ENCODE peak calls at places on chromosome 1, in ten cellular contexts. One of them, this sample, is unnamed.

GRCh38 chr1:46175243-46175642 is 356 bp downstream of the TSPAN1 start:
- DNase-seq in progenitor cell of endocrine pancreas: no peak
- DNase-seq in activated naive CD4-positive, alpha-beta T cell: no peak
- DNase-seq in MV-4-11: no peak
- DNase-seq in activated CD4-positive, alpha-beta T cell treated with anti-CD3 and anti-CD28 coated beads, Interleukin-2, amount 50 U/mL, for 1 hour: no peak
- DNase-seq in activated T-cell treated with anti-CD3 and anti-CD28 coated beads, Interleukin-2, amount 50 U/mL, for 72 hours: no peak
- DNase-seq in C1 segment of cervical spinal cord: no peak
- DNase-seq in NB4: no peak
- DNase-seq in amygdala: no peak
- DNase-seq in OCI-LY7: no peak
- DNase-seq in this sample: no peak

GRCh38 chr1:26177182-26177684 is at the start of gene CNKSR1:
- DNase-seq in progenitor cell of endocrine pancreas: peak
- DNase-seq in activated naive CD4-positive, alpha-beta T cell: no peak
- DNase-seq in MV-4-11: no peak
- DNase-seq in activated CD4-positive, alpha-beta T cell treated with anti-CD3 and anti-CD28 coated beads, Interleukin-2, amount 50 U/mL, for 1 hour: no peak
- DNase-seq in activated T-cell treated with anti-CD3 and anti-CD28 coated beads, Interleukin-2, amount 50 U/mL, for 72 hours: peak
- DNase-seq in C1 segment of cervical spinal cord: no peak
- DNase-seq in NB4: no peak
- DNase-seq in amygdala: no peak
- DNase-seq in OCI-LY7: no peak
- DNase-seq in this sample: no peak

GRCh38 chr1:151513626-151514101 is 2.5 kb downstream of the CGN start:
- DNase-seq in progenitor cell of endocrine pancreas: peak
- DNase-seq in activated naive CD4-positive, alpha-beta T cell: no peak
- DNase-seq in MV-4-11: no peak
- DNase-seq in activated CD4-positive, alpha-beta T cell treated with anti-CD3 and anti-CD28 coated beads, Interleukin-2, amount 50 U/mL, for 1 hour: no peak
- DNase-seq in activated T-cell treated with anti-CD3 and anti-CD28 coated beads, Interleukin-2, amount 50 U/mL, for 72 hours: no peak
- DNase-seq in C1 segment of cervical spinal cord: no peak
- DNase-seq in NB4: no peak
- DNase-seq in amygdala: no peak
- DNase-seq in OCI-LY7: peak
- DNase-seq in this sample: no peak

GRCh38 chr1:85502625-85503083 is 37.7 kb upstream of the DDAH1 start:
- DNase-seq in progenitor cell of endocrine pancreas: no peak
- DNase-seq in activated naive CD4-positive, alpha-beta T cell: no peak
- DNase-seq in MV-4-11: peak
- DNase-seq in activated CD4-positive, alpha-beta T cell treated with anti-CD3 and anti-CD28 coated beads, Interleukin-2, amount 50 U/mL, for 1 hour: no peak
- DNase-seq in activated T-cell treated with anti-CD3 and anti-CD28 coated beads, Interleukin-2, amount 50 U/mL, for 72 hours: no peak
- DNase-seq in C1 segment of cervical spinal cord: no peak
- DNase-seq in NB4: peak
- DNase-seq in amygdala: no peak
- DNase-seq in OCI-LY7: peak
- DNase-seq in this sample: no peak

GRCh38 chr1:201714542-201715276 is 114.2 kb upstream of the IPO9 start:
- DNase-seq in progenitor cell of endocrine pancreas: no peak
- DNase-seq in activated naive CD4-positive, alpha-beta T cell: no peak
- DNase-seq in MV-4-11: peak
- DNase-seq in activated CD4-positive, alpha-beta T cell treated with anti-CD3 and anti-CD28 coated beads, Interleukin-2, amount 50 U/mL, for 1 hour: no peak
- DNase-seq in activated T-cell treated with anti-CD3 and anti-CD28 coated beads, Interleukin-2, amount 50 U/mL, for 72 hours: no peak
- DNase-seq in C1 segment of cervical spinal cord: no peak
- DNase-seq in NB4: peak
- DNase-seq in amygdala: peak
- DNase-seq in OCI-LY7: no peak
- DNase-seq in this sample: peak

GRCh38 chr1:47692196-47692595 is 254.4 kb downstream of the FOXD2 start:
- DNase-seq in progenitor cell of endocrine pancreas: no peak
- DNase-seq in activated naive CD4-positive, alpha-beta T cell: no peak
- DNase-seq in MV-4-11: no peak
- DNase-seq in activated CD4-positive, alpha-beta T cell treated with anti-CD3 and anti-CD28 coated beads, Interleukin-2, amount 50 U/mL, for 1 hour: no peak
- DNase-seq in activated T-cell treated with anti-CD3 and anti-CD28 coated beads, Interleukin-2, amount 50 U/mL, for 72 hours: no peak
- DNase-seq in C1 segment of cervical spinal cord: no peak
- DNase-seq in NB4: no peak
- DNase-seq in amygdala: no peak
- DNase-seq in OCI-LY7: no peak
- DNase-seq in this sample: no peak

GRCh38 chr1:185075476-185075875 is 30.1 kb downstream of the RNF2 start:
- DNase-seq in progenitor cell of endocrine pancreas: no peak
- DNase-seq in activated naive CD4-positive, alpha-beta T cell: no peak
- DNase-seq in MV-4-11: no peak
- DNase-seq in activated CD4-positive, alpha-beta T cell treated with anti-CD3 and anti-CD28 coated beads, Interleukin-2, amount 50 U/mL, for 1 hour: no peak
- DNase-seq in activated T-cell treated with anti-CD3 and anti-CD28 coated beads, Interleukin-2, amount 50 U/mL, for 72 hours: no peak
- DNase-seq in C1 segment of cervical spinal cord: no peak
- DNase-seq in NB4: no peak
- DNase-seq in amygdala: no peak
- DNase-seq in OCI-LY7: no peak
- DNase-seq in this sample: no peak

GRCh38 chr1:48005254-48006162 is 8.3 kb upstream of the TRABD2B start:
- DNase-seq in progenitor cell of endocrine pancreas: no peak
- DNase-seq in activated naive CD4-positive, alpha-beta T cell: no peak
- DNase-seq in MV-4-11: no peak
- DNase-seq in activated CD4-positive, alpha-beta T cell treated with anti-CD3 and anti-CD28 coated beads, Interleukin-2, amount 50 U/mL, for 1 hour: no peak
- DNase-seq in activated T-cell treated with anti-CD3 and anti-CD28 coated beads, Interleukin-2, amount 50 U/mL, for 72 hours: no peak
- DNase-seq in C1 segment of cervical spinal cord: no peak
- DNase-seq in NB4: no peak
- DNase-seq in amygdala: no peak
- DNase-seq in OCI-LY7: no peak
- DNase-seq in this sample: no peak

GRCh38 chr1:171433451-171433850 is 51.9 kb upstream of the PRRC2C start:
- DNase-seq in progenitor cell of endocrine pancreas: no peak
- DNase-seq in activated naive CD4-positive, alpha-beta T cell: no peak
- DNase-seq in MV-4-11: no peak
- DNase-seq in activated CD4-positive, alpha-beta T cell treated with anti-CD3 and anti-CD28 coated beads, Interleukin-2, amount 50 U/mL, for 1 hour: no peak
- DNase-seq in activated T-cell treated with anti-CD3 and anti-CD28 coated beads, Interleukin-2, amount 50 U/mL, for 72 hours: no peak
- DNase-seq in C1 segment of cervical spinal cord: no peak
- DNase-seq in NB4: no peak
- DNase-seq in amygdala: no peak
- DNase-seq in OCI-LY7: no peak
- DNase-seq in this sample: no peak

GRCh38 chr1:217332426-217333065 is 298.3 kb downstream of the GPATCH2 start:
- DNase-seq in progenitor cell of endocrine pancreas: no peak
- DNase-seq in activated naive CD4-positive, alpha-beta T cell: no peak
- DNase-seq in MV-4-11: no peak
- DNase-seq in activated CD4-positive, alpha-beta T cell treated with anti-CD3 and anti-CD28 coated beads, Interleukin-2, amount 50 U/mL, for 1 hour: no peak
- DNase-seq in activated T-cell treated with anti-CD3 and anti-CD28 coated beads, Interleukin-2, amount 50 U/mL, for 72 hours: no peak
- DNase-seq in C1 segment of cervical spinal cord: no peak
- DNase-seq in NB4: no peak
- DNase-seq in amygdala: no peak
- DNase-seq in OCI-LY7: no peak
- DNase-seq in this sample: no peak

GRCh38 chr1:4506591-4506990 is 147.8 kb upstream of the AJAP1 start:
- DNase-seq in progenitor cell of endocrine pancreas: no peak
- DNase-seq in activated naive CD4-positive, alpha-beta T cell: no peak
- DNase-seq in MV-4-11: no peak
- DNase-seq in activated CD4-positive, alpha-beta T cell treated with anti-CD3 and anti-CD28 coated beads, Interleukin-2, amount 50 U/mL, for 1 hour: no peak
- DNase-seq in activated T-cell treated with anti-CD3 and anti-CD28 coated beads, Interleukin-2, amount 50 U/mL, for 72 hours: no peak
- DNase-seq in C1 segment of cervical spinal cord: no peak
- DNase-seq in NB4: peak
- DNase-seq in amygdala: no peak
- DNase-seq in OCI-LY7: no peak
- DNase-seq in this sample: no peak

GRCh38 chr1:201327687-201328240 is 44.5 kb downstream of the PKP1 start:
- DNase-seq in progenitor cell of endocrine pancreas: no peak
- DNase-seq in activated naive CD4-positive, alpha-beta T cell: no peak
- DNase-seq in MV-4-11: no peak
- DNase-seq in activated CD4-positive, alpha-beta T cell treated with anti-CD3 and anti-CD28 coated beads, Interleukin-2, amount 50 U/mL, for 1 hour: no peak
- DNase-seq in activated T-cell treated with anti-CD3 and anti-CD28 coated beads, Interleukin-2, amount 50 U/mL, for 72 hours: no peak
- DNase-seq in C1 segment of cervical spinal cord: no peak
- DNase-seq in NB4: no peak
- DNase-seq in amygdala: no peak
- DNase-seq in OCI-LY7: no peak
- DNase-seq in this sample: no peak

GRCh38 chr1:206463137-206463536 is 7.1 kb upstream of the IKBKE start:
- DNase-seq in progenitor cell of endocrine pancreas: no peak
- DNase-seq in activated naive CD4-positive, alpha-beta T cell: no peak
- DNase-seq in MV-4-11: no peak
- DNase-seq in activated CD4-positive, alpha-beta T cell treated with anti-CD3 and anti-CD28 coated beads, Interleukin-2, amount 50 U/mL, for 1 hour: no peak
- DNase-seq in activated T-cell treated with anti-CD3 and anti-CD28 coated beads, Interleukin-2, amount 50 U/mL, for 72 hours: peak
- DNase-seq in C1 segment of cervical spinal cord: no peak
- DNase-seq in NB4: no peak
- DNase-seq in amygdala: no peak
- DNase-seq in OCI-LY7: no peak
- DNase-seq in this sample: no peak

GRCh38 chr1:56696663-56697062 is 51.5 kb downstream of the PRKAA2 start:
- DNase-seq in progenitor cell of endocrine pancreas: no peak
- DNase-seq in activated naive CD4-positive, alpha-beta T cell: no peak
- DNase-seq in MV-4-11: no peak
- DNase-seq in activated CD4-positive, alpha-beta T cell treated with anti-CD3 and anti-CD28 coated beads, Interleukin-2, amount 50 U/mL, for 1 hour: no peak
- DNase-seq in activated T-cell treated with anti-CD3 and anti-CD28 coated beads, Interleukin-2, amount 50 U/mL, for 72 hours: no peak
- DNase-seq in C1 segment of cervical spinal cord: no peak
- DNase-seq in NB4: no peak
- DNase-seq in amygdala: no peak
- DNase-seq in OCI-LY7: no peak
- DNase-seq in this sample: no peak

GRCh38 chr1:24481843-24482610 is 20.6 kb upstream of the RCAN3 start:
- DNase-seq in progenitor cell of endocrine pancreas: no peak
- DNase-seq in activated naive CD4-positive, alpha-beta T cell: no peak
- DNase-seq in MV-4-11: peak
- DNase-seq in activated CD4-positive, alpha-beta T cell treated with anti-CD3 and anti-CD28 coated beads, Interleukin-2, amount 50 U/mL, for 1 hour: peak
- DNase-seq in activated T-cell treated with anti-CD3 and anti-CD28 coated beads, Interleukin-2, amount 50 U/mL, for 72 hours: no peak
- DNase-seq in C1 segment of cervical spinal cord: no peak
- DNase-seq in NB4: peak
- DNase-seq in amygdala: no peak
- DNase-seq in OCI-LY7: peak
- DNase-seq in this sample: no peak

GRCh38 chr1:211630236-211631081 is 45.0 kb downstream of the NEK2 start:
- DNase-seq in progenitor cell of endocrine pancreas: no peak
- DNase-seq in activated naive CD4-positive, alpha-beta T cell: no peak
- DNase-seq in MV-4-11: no peak
- DNase-seq in activated CD4-positive, alpha-beta T cell treated with anti-CD3 and anti-CD28 coated beads, Interleukin-2, amount 50 U/mL, for 1 hour: no peak
- DNase-seq in activated T-cell treated with anti-CD3 and anti-CD28 coated beads, Interleukin-2, amount 50 U/mL, for 72 hours: no peak
- DNase-seq in C1 segment of cervical spinal cord: no peak
- DNase-seq in NB4: no peak
- DNase-seq in amygdala: no peak
- DNase-seq in OCI-LY7: no peak
- DNase-seq in this sample: no peak

GRCh38 chr1:153233448-153233847 is 16.1 kb downstream of the PRR9 start:
- DNase-seq in progenitor cell of endocrine pancreas: no peak
- DNase-seq in activated naive CD4-positive, alpha-beta T cell: no peak
- DNase-seq in MV-4-11: peak
- DNase-seq in activated CD4-positive, alpha-beta T cell treated with anti-CD3 and anti-CD28 coated beads, Interleukin-2, amount 50 U/mL, for 1 hour: no peak
- DNase-seq in activated T-cell treated with anti-CD3 and anti-CD28 coated beads, Interleukin-2, amount 50 U/mL, for 72 hours: no peak
- DNase-seq in C1 segment of cervical spinal cord: no peak
- DNase-seq in NB4: no peak
- DNase-seq in amygdala: no peak
- DNase-seq in OCI-LY7: no peak
- DNase-seq in this sample: no peak

GRCh38 chr1:111483166-111483565 is 9.4 kb downstream of the C1orf162 start:
- DNase-seq in progenitor cell of endocrine pancreas: no peak
- DNase-seq in activated naive CD4-positive, alpha-beta T cell: no peak
- DNase-seq in MV-4-11: no peak
- DNase-seq in activated CD4-positive, alpha-beta T cell treated with anti-CD3 and anti-CD28 coated beads, Interleukin-2, amount 50 U/mL, for 1 hour: no peak
- DNase-seq in activated T-cell treated with anti-CD3 and anti-CD28 coated beads, Interleukin-2, amount 50 U/mL, for 72 hours: no peak
- DNase-seq in C1 segment of cervical spinal cord: no peak
- DNase-seq in NB4: no peak
- DNase-seq in amygdala: no peak
- DNase-seq in OCI-LY7: no peak
- DNase-seq in this sample: no peak

GRCh38 chr1:9294440-9294773 is 1.7 kb downstream of the SPSB1 start:
- DNase-seq in progenitor cell of endocrine pancreas: no peak
- DNase-seq in activated naive CD4-positive, alpha-beta T cell: no peak
- DNase-seq in MV-4-11: no peak
- DNase-seq in activated CD4-positive, alpha-beta T cell treated with anti-CD3 and anti-CD28 coated beads, Interleukin-2, amount 50 U/mL, for 1 hour: no peak
- DNase-seq in activated T-cell treated with anti-CD3 and anti-CD28 coated beads, Interleukin-2, amount 50 U/mL, for 72 hours: peak
- DNase-seq in C1 segment of cervical spinal cord: no peak
- DNase-seq in NB4: peak
- DNase-seq in amygdala: no peak
- DNase-seq in OCI-LY7: peak
- DNase-seq in this sample: no peak

GRCh38 chr1:101237229-101237837 is 514 bp downstream of the S1PR1 start:
- DNase-seq in progenitor cell of endocrine pancreas: no peak
- DNase-seq in activated naive CD4-positive, alpha-beta T cell: no peak
- DNase-seq in MV-4-11: peak
- DNase-seq in activated CD4-positive, alpha-beta T cell treated with anti-CD3 and anti-CD28 coated beads, Interleukin-2, amount 50 U/mL, for 1 hour: peak
- DNase-seq in activated T-cell treated with anti-CD3 and anti-CD28 coated beads, Interleukin-2, amount 50 U/mL, for 72 hours: no peak
- DNase-seq in C1 segment of cervical spinal cord: no peak
- DNase-seq in NB4: peak
- DNase-seq in amygdala: no peak
- DNase-seq in OCI-LY7: no peak
- DNase-seq in this sample: peak

GRCh38 chr1:159014851-159015250 is 5.1 kb downstream of the IFI16 start:
- DNase-seq in progenitor cell of endocrine pancreas: no peak
- DNase-seq in activated naive CD4-positive, alpha-beta T cell: no peak
- DNase-seq in MV-4-11: no peak
- DNase-seq in activated CD4-positive, alpha-beta T cell treated with anti-CD3 and anti-CD28 coated beads, Interleukin-2, amount 50 U/mL, for 1 hour: no peak
- DNase-seq in activated T-cell treated with anti-CD3 and anti-CD28 coated beads, Interleukin-2, amount 50 U/mL, for 72 hours: no peak
- DNase-seq in C1 segment of cervical spinal cord: no peak
- DNase-seq in NB4: no peak
- DNase-seq in amygdala: no peak
- DNase-seq in OCI-LY7: no peak
- DNase-seq in this sample: no peak

GRCh38 chr1:209807509-209807908 is 1.6 kb upstream of the IRF6 start:
- DNase-seq in progenitor cell of endocrine pancreas: no peak
- DNase-seq in activated naive CD4-positive, alpha-beta T cell: no peak
- DNase-seq in MV-4-11: no peak
- DNase-seq in activated CD4-positive, alpha-beta T cell treated with anti-CD3 and anti-CD28 coated beads, Interleukin-2, amount 50 U/mL, for 1 hour: no peak
- DNase-seq in activated T-cell treated with anti-CD3 and anti-CD28 coated beads, Interleukin-2, amount 50 U/mL, for 72 hours: no peak
- DNase-seq in C1 segment of cervical spinal cord: no peak
- DNase-seq in NB4: no peak
- DNase-seq in amygdala: no peak
- DNase-seq in OCI-LY7: no peak
- DNase-seq in this sample: no peak

GRCh38 chr1:109499661-109500536 is 6.0 kb downstream of the CYB561D1 start:
- DNase-seq in progenitor cell of endocrine pancreas: no peak
- DNase-seq in activated naive CD4-positive, alpha-beta T cell: peak
- DNase-seq in MV-4-11: peak
- DNase-seq in activated CD4-positive, alpha-beta T cell treated with anti-CD3 and anti-CD28 coated beads, Interleukin-2, amount 50 U/mL, for 1 hour: peak
- DNase-seq in activated T-cell treated with anti-CD3 and anti-CD28 coated beads, Interleukin-2, amount 50 U/mL, for 72 hours: peak
- DNase-seq in C1 segment of cervical spinal cord: no peak
- DNase-seq in NB4: peak
- DNase-seq in amygdala: no peak
- DNase-seq in OCI-LY7: peak
- DNase-seq in this sample: no peak

GRCh38 chr1:22204989-22205913 is 62.4 kb upstream of the WNT4 start:
- DNase-seq in progenitor cell of endocrine pancreas: no peak
- DNase-seq in activated naive CD4-positive, alpha-beta T cell: no peak
- DNase-seq in MV-4-11: no peak
- DNase-seq in activated CD4-positive, alpha-beta T cell treated with anti-CD3 and anti-CD28 coated beads, Interleukin-2, amount 50 U/mL, for 1 hour: no peak
- DNase-seq in activated T-cell treated with anti-CD3 and anti-CD28 coated beads, Interleukin-2, amount 50 U/mL, for 72 hours: no peak
- DNase-seq in C1 segment of cervical spinal cord: no peak
- DNase-seq in NB4: no peak
- DNase-seq in amygdala: no peak
- DNase-seq in OCI-LY7: no peak
- DNase-seq in this sample: no peak

GRCh38 chr1:8603220-8603616 is 214.2 kb downstream of the RERE start:
- DNase-seq in progenitor cell of endocrine pancreas: no peak
- DNase-seq in activated naive CD4-positive, alpha-beta T cell: no peak
- DNase-seq in MV-4-11: no peak
- DNase-seq in activated CD4-positive, alpha-beta T cell treated with anti-CD3 and anti-CD28 coated beads, Interleukin-2, amount 50 U/mL, for 1 hour: no peak
- DNase-seq in activated T-cell treated with anti-CD3 and anti-CD28 coated beads, Interleukin-2, amount 50 U/mL, for 72 hours: no peak
- DNase-seq in C1 segment of cervical spinal cord: no peak
- DNase-seq in NB4: no peak
- DNase-seq in amygdala: no peak
- DNase-seq in OCI-LY7: no peak
- DNase-seq in this sample: no peak

GRCh38 chr1:117633423-117633822 is 27.6 kb downstream of the TENT5C start:
- DNase-seq in progenitor cell of endocrine pancreas: no peak
- DNase-seq in activated naive CD4-positive, alpha-beta T cell: no peak
- DNase-seq in MV-4-11: peak
- DNase-seq in activated CD4-positive, alpha-beta T cell treated with anti-CD3 and anti-CD28 coated beads, Interleukin-2, amount 50 U/mL, for 1 hour: no peak
- DNase-seq in activated T-cell treated with anti-CD3 and anti-CD28 coated beads, Interleukin-2, amount 50 U/mL, for 72 hours: no peak
- DNase-seq in C1 segment of cervical spinal cord: no peak
- DNase-seq in NB4: no peak
- DNase-seq in amygdala: no peak
- DNase-seq in OCI-LY7: peak
- DNase-seq in this sample: no peak

GRCh38 chr1:81446006-81446669 is 354.6 kb upstream of the ADGRL2 start:
- DNase-seq in progenitor cell of endocrine pancreas: no peak
- DNase-seq in activated naive CD4-positive, alpha-beta T cell: no peak
- DNase-seq in MV-4-11: no peak
- DNase-seq in activated CD4-positive, alpha-beta T cell treated with anti-CD3 and anti-CD28 coated beads, Interleukin-2, amount 50 U/mL, for 1 hour: no peak
- DNase-seq in activated T-cell treated with anti-CD3 and anti-CD28 coated beads, Interleukin-2, amount 50 U/mL, for 72 hours: no peak
- DNase-seq in C1 segment of cervical spinal cord: no peak
- DNase-seq in NB4: no peak
- DNase-seq in amygdala: no peak
- DNase-seq in OCI-LY7: no peak
- DNase-seq in this sample: no peak

GRCh38 chr1:25733271-25733670 is 66.7 kb upstream of the SELENON start:
- DNase-seq in progenitor cell of endocrine pancreas: no peak
- DNase-seq in activated naive CD4-positive, alpha-beta T cell: no peak
- DNase-seq in MV-4-11: no peak
- DNase-seq in activated CD4-positive, alpha-beta T cell treated with anti-CD3 and anti-CD28 coated beads, Interleukin-2, amount 50 U/mL, for 1 hour: no peak
- DNase-seq in activated T-cell treated with anti-CD3 and anti-CD28 coated beads, Interleukin-2, amount 50 U/mL, for 72 hours: no peak
- DNase-seq in C1 segment of cervical spinal cord: no peak
- DNase-seq in NB4: no peak
- DNase-seq in amygdala: no peak
- DNase-seq in OCI-LY7: no peak
- DNase-seq in this sample: no peak